ENCODE peak calls at places on chromosomes 5 and 9, in eight cellular contexts. T is uterus, D is adrenal gland, M is pancreas, P is cardiac muscle cell, H is IMR-90, Y is ovary, L is right atrium auricular region. W is an unnamed sample.

GRCh38 chr5:71757590-71758543 is 38.8 kb downstream of the CARTPT start:
- DNase-seq in M (no peak), P (peak; percentile 71), T (peak; percentile 35), H (peak; percentile 71), L (no peak), D (peak; percentile 90), Y (peak; percentile 68), W (peak; percentile 64)

GRCh38 chr9:129567842-129568559 is 52.9 kb downstream of the C9orf50 start:
- DNase-seq in H (peak; percentile 70), D (peak; percentile 61), M (peak; percentile 72), P (peak; percentile 74), L (no peak), T (peak; percentile 54), Y (peak; percentile 43), W (no peak)

GRCh38 chr5:135304352-135305221 is 94.4 kb downstream of the MACROH2A1 start:
- DNase-seq in Y (no peak), M (no peak), D (no peak), P (no peak), L (no peak), T (no peak), H (peak; percentile 24), W (no peak)

GRCh38 chr9:72362118-72362531 is 2.9 kb downstream of the ZFAND5 start:
- DNase-seq in Y (no peak), P (no peak), M (no peak), D (no peak), H (peak; percentile 53), T (no peak), L (no peak), W (no peak)

GRCh38 chr9:121822093-121823085 is 171.0 kb downstream of the DAB2IP start:
- DNase-seq in H (no peak), D (no peak), M (no peak), L (peak; percentile 21), Y (no peak), P (no peak), T (no peak), W (no peak)

GRCh38 chr5:106825379-106825778 is 845.4 kb downstream of the EFNA5 start:
- DNase-seq in Y (no peak), M (no peak), T (no peak), H (peak; percentile 2), P (no peak), L (no peak), D (no peak), W (no peak)

GRCh38 chr5:126531543-126532120 is 63.4 kb downstream of the ALDH7A1 start:
- DNase-seq in P (no peak), Y (no peak), M (no peak), T (no peak), H (peak; percentile 62), D (no peak), L (peak; percentile 54), W (no peak)

GRCh38 chr5:160444407-160444806 is 22.8 kb downstream of the PTTG1 start:
- DNase-seq in H (no peak), M (no peak), P (no peak), L (no peak), Y (no peak), D (no peak), T (no peak), W (no peak)

GRCh38 chr5:50406874-50407273 is 34.2 kb downstream of the EMB start:
- DNase-seq in L (no peak), P (no peak), D (no peak), T (no peak), H (peak; percentile 11), Y (no peak), M (no peak), W (no peak)

GRCh38 chr9:101601904-101602765 is 7.4 kb upstream of the PPP3R2 start:
- DNase-seq in P (peak; percentile 64), D (peak; percentile 31), Y (peak; percentile 16), T (no peak), H (peak; percentile 51), M (no peak), L (no peak), W (no peak)

GRCh38 chr5:133225671-133226152 is 173.9 kb downstream of the HSPA4 start:
- DNase-seq in L (no peak), T (peak; percentile 25), P (no peak), M (no peak), D (no peak), H (peak; percentile 70), Y (no peak), W (peak; percentile 48)

GRCh38 chr9:34127035-34127948 is 794 bp upstream of the DCAF12 start:
- DNase-seq in H (no peak), L (no peak), T (no peak), M (no peak), P (no peak), D (peak; percentile 33), Y (no peak), W (no peak)

GRCh38 chr5:14465776-14466175 is 115.8 kb upstream of the OTULINL start:
- DNase-seq in H (no peak), Y (no peak), P (no peak), L (no peak), D (no peak), T (no peak), M (no peak), W (no peak)

GRCh38 chr5:42756630-42757601 is at the start of gene CCDC152:
- DNase-seq in T (no peak), Y (peak; percentile 20), P (peak; percentile 19), M (peak; percentile 59), L (no peak), H (peak; percentile 3), D (peak; percentile 24), W (peak; percentile 22)

GRCh38 chr5:60960591-60960990 is 15.6 kb downstream of the NDUFAF2 start:
- DNase-seq in H (peak; percentile 46), P (peak; percentile 5), Y (no peak), D (no peak), M (no peak), T (no peak), L (no peak), W (no peak)

GRCh38 chr9:4667681-4668080 is 1.4 kb upstream of the SPATA6L start:
- DNase-seq in P (no peak), D (no peak), M (no peak), T (no peak), Y (no peak), H (no peak), L (no peak), W (no peak)

GRCh38 chr9:18274693-18275092 is 199.3 kb upstream of the ADAMTSL1 start:
- DNase-seq in M (no peak), T (no peak), L (no peak), Y (no peak), P (no peak), D (no peak), H (no peak), W (no peak)

GRCh38 chr5:95715799-95716461 is 15.2 kb upstream of the RHOBTB3 start:
- DNase-seq in Y (no peak), T (no peak), M (no peak), D (no peak), L (no peak), P (no peak), H (peak; percentile 76), W (no peak)

GRCh38 chr5:160312139-160312959 is at the start of gene CCNJL:
- DNase-seq in Y (peak; percentile 73), L (no peak), D (peak; percentile 57), H (peak; percentile 44), P (peak; percentile 86), M (peak; percentile 65), T (peak; percentile 51), W (peak; percentile 66)

GRCh38 chr9:115668506-115668905 is 485.1 kb upstream of the PAPPA start:
- DNase-seq in Y (no peak), H (peak; percentile 94), T (no peak), M (no peak), L (no peak), D (no peak), P (no peak), W (no peak)

GRCh38 chr9:112382066-112382465 is 2.2 kb downstream of the HSDL2 start:
- DNase-seq in H (no peak), Y (no peak), D (no peak), P (no peak), L (no peak), T (no peak), M (no peak), W (no peak)

GRCh38 chr5:143001764-143002351 is 231.7 kb downstream of the ARHGAP26 start:
- DNase-seq in D (no peak), M (no peak), Y (no peak), T (no peak), P (no peak), H (peak; percentile 84), L (no peak), W (no peak)
- H3K4me3 ChIP-seq in D (no peak overlapping the region), M (no peak overlapping the region), Y (no peak overlapping the region), T (no peak overlapping the region), P (no peak overlapping the region), H (no peak overlapping the region), L (no peak overlapping the region), W (no peak overlapping the region)

GRCh38 chr9:126962336-126962735 is 47.8 kb downstream of the RALGPS1 start:
- DNase-seq in T (no peak), Y (no peak), D (no peak), H (no peak), L (no peak), P (no peak), M (no peak), W (no peak)
- H3K27ac ChIP-seq in T (no peak overlapping the region), Y (no peak overlapping the region), D (no peak overlapping the region), H (no peak overlapping the region), L (peak overlapping the region; percentile 76), P (peak overlapping the region; percentile 70), M (no peak overlapping the region), W (peak overlapping the region; percentile 37)

DNA sequence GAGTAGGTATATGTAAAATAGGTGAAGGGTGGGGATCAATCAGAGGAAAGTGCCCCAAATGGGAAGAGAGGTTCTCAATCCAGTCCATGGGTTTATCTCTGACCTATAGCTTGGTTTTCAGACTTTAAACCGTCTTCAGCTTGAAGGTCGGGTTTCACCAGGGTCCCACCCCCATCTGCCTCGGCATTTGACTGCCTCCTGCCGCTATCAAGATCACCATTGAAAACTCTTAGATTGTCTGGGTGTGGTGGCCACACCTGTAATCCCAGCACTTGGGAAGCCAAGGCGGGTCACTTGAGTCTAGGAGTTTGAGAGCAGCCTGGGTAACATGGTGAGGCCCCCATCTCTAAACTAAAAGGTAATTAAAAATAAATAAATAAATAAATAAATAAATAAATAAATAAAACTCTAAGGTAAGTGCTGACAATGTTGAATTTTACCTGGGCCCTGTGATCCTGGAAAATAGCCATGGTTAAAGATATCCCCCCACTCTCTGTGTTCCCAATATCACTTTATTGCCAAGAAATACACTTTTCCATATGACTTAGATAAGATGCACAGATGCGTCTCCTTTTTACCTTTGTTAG is 48.8 kb downstream of the TARS1 start:
- DNase-seq in H (no peak), Y (no peak), L (no peak), M (no peak), P (no peak), D (no peak), T (no peak), W (no peak)
- H3K4me3 ChIP-seq in H (no peak overlapping the region), Y (no peak overlapping the region), L (no peak overlapping the region), M (no peak overlapping the region), P (no peak overlapping the region), D (no peak overlapping the region), T (no peak overlapping the region), W (no peak overlapping the region)

DNA sequence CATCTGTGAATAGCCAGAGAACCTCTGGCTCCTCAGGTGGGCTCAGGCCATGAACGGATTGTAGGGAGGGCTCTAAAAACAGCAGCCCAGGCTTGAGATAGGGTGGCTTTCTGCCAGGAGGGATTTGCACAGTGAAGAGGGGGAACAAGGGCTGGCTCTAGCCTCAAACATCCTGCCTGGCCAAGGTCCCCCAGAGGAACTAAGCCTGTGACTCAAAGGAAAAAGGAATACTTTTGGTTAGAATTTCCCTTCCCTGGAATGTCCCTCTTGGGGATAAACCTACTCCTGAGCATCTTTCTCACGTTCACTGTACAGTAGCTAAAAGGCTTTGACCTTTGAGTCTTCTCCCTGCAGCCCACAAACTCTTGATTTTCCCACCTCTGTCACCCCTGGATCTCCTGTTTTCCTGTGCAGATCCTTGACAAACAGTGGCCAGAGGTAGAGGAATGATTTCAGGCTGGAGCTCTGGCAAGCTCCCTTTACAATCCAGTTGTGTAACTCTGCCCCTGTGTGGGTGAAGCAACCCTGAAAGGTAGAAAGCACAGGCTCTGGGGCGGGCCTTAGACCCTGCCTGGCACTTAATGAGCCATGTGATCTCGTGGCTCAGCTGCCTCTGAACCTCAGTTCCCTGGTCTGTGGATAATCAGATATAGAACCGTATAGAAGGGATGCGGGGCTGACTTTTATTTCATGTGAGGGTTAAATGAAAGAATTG is 17.4 kb downstream of the SEC61B start:
- DNase-seq in M (no peak), P (no peak), L (no peak), Y (no peak), T (no peak), H (peak; percentile 36), D (no peak), W (no peak)
- H3K27ac ChIP-seq in M (no peak overlapping the region), P (peak overlapping the region; percentile 18), L (peak overlapping the region; percentile 8), Y (no peak overlapping the region), T (no peak overlapping the region), H (no peak overlapping the region), D (no peak overlapping the region), W (peak overlapping the region; percentile 32)

W was measured in psoas muscle.